ENCODE peak calls at places on chromosomes 5 and 9, in ten cellular contexts. One of them, this sample, is unnamed.

GRCh38 chr9:17402309-17402708 is 176.6 kb upstream of the SH3GL2 start:
- DNase-seq in right atrium auricular region: no peak
- DNase-seq in NCI-H1694: peak
- DNase-seq in H4: peak
- DNase-seq in fibroblast of mammary gland: peak
- DNase-seq in stimulated activated CD4-positive, alpha-beta T cell treated with anti-CD3 and anti-CD28 coated beads, Interleukin-2, amount 100 ng/mL, for 24 hours: no peak
- DNase-seq in amniotic epithelial cell: peak
- DNase-seq in colonic mucosa: no peak
- DNase-seq in AG09309: no peak
- DNase-seq in NCI-H2029 treated with DMSO at 0.1 percent for 48 hours: no peak
- DNase-seq in this sample: peak

GRCh38 chr5:58245479-58245845 is 214.4 kb downstream of the PLK2 start:
- DNase-seq in AG09309: no peak
- DNase-seq in right atrium auricular region: no peak
- DNase-seq in fibroblast of mammary gland: no peak
- DNase-seq in colonic mucosa: no peak
- DNase-seq in stimulated activated CD4-positive, alpha-beta T cell treated with anti-CD3 and anti-CD28 coated beads, Interleukin-2, amount 100 ng/mL, for 24 hours: no peak
- DNase-seq in amniotic epithelial cell: no peak
- DNase-seq in NCI-H1694: no peak
- DNase-seq in H4: no peak
- DNase-seq in NCI-H2029 treated with DMSO at 0.1 percent for 48 hours: no peak
- DNase-seq in this sample: no peak

GRCh38 chr5:151740336-151740942 is 18.0 kb downstream of the ATOX1 start:
- DNase-seq in NCI-H1694: peak
- DNase-seq in fibroblast of mammary gland: peak
- DNase-seq in H4: peak
- DNase-seq in stimulated activated CD4-positive, alpha-beta T cell treated with anti-CD3 and anti-CD28 coated beads, Interleukin-2, amount 100 ng/mL, for 24 hours: peak
- DNase-seq in AG09309: peak
- DNase-seq in colonic mucosa: peak
- DNase-seq in NCI-H2029 treated with DMSO at 0.1 percent for 48 hours: no peak
- DNase-seq in amniotic epithelial cell: peak
- DNase-seq in right atrium auricular region: peak
- DNase-seq in this sample: peak

GRCh38 chr5:132813599-132814440 is 718 bp downstream of the SOWAHA start:
- DNase-seq in amniotic epithelial cell: no peak
- DNase-seq in NCI-H1694: no peak
- DNase-seq in H4: no peak
- DNase-seq in fibroblast of mammary gland: no peak
- DNase-seq in colonic mucosa: peak
- DNase-seq in stimulated activated CD4-positive, alpha-beta T cell treated with anti-CD3 and anti-CD28 coated beads, Interleukin-2, amount 100 ng/mL, for 24 hours: no peak
- DNase-seq in NCI-H2029 treated with DMSO at 0.1 percent for 48 hours: no peak
- DNase-seq in right atrium auricular region: no peak
- DNase-seq in AG09309: no peak
- DNase-seq in this sample: peak

GRCh38 chr5:72092074-72092473 is 15.2 kb upstream of the MAP1B start:
- DNase-seq in right atrium auricular region: no peak
- DNase-seq in fibroblast of mammary gland: no peak
- DNase-seq in H4: no peak
- DNase-seq in AG09309: no peak
- DNase-seq in NCI-H2029 treated with DMSO at 0.1 percent for 48 hours: no peak
- DNase-seq in amniotic epithelial cell: no peak
- DNase-seq in NCI-H1694: no peak
- DNase-seq in stimulated activated CD4-positive, alpha-beta T cell treated with anti-CD3 and anti-CD28 coated beads, Interleukin-2, amount 100 ng/mL, for 24 hours: no peak
- DNase-seq in colonic mucosa: no peak
- DNase-seq in this sample: no peak

GRCh38 chr9:84701801-84702200 is 32.3 kb downstream of the NTRK2 start:
- DNase-seq in NCI-H2029 treated with DMSO at 0.1 percent for 48 hours: no peak
- DNase-seq in stimulated activated CD4-positive, alpha-beta T cell treated with anti-CD3 and anti-CD28 coated beads, Interleukin-2, amount 100 ng/mL, for 24 hours: no peak
- DNase-seq in amniotic epithelial cell: no peak
- DNase-seq in right atrium auricular region: no peak
- DNase-seq in H4: no peak
- DNase-seq in NCI-H1694: no peak
- DNase-seq in AG09309: no peak
- DNase-seq in fibroblast of mammary gland: no peak
- DNase-seq in colonic mucosa: no peak
- DNase-seq in this sample: no peak

GRCh38 chr5:34015120-34015807 is 7.4 kb upstream of the AMACR start:
- DNase-seq in NCI-H2029 treated with DMSO at 0.1 percent for 48 hours: no peak
- DNase-seq in stimulated activated CD4-positive, alpha-beta T cell treated with anti-CD3 and anti-CD28 coated beads, Interleukin-2, amount 100 ng/mL, for 24 hours: no peak
- DNase-seq in H4: no peak
- DNase-seq in amniotic epithelial cell: no peak
- DNase-seq in AG09309: no peak
- DNase-seq in fibroblast of mammary gland: no peak
- DNase-seq in colonic mucosa: no peak
- DNase-seq in NCI-H1694: no peak
- DNase-seq in right atrium auricular region: no peak
- DNase-seq in this sample: no peak

GRCh38 chr5:36374275-36374862 is 72.7 kb upstream of the RANBP3L start:
- DNase-seq in NCI-H2029 treated with DMSO at 0.1 percent for 48 hours: no peak
- DNase-seq in right atrium auricular region: no peak
- DNase-seq in NCI-H1694: no peak
- DNase-seq in AG09309: peak
- DNase-seq in H4: peak
- DNase-seq in amniotic epithelial cell: peak
- DNase-seq in colonic mucosa: no peak
- DNase-seq in stimulated activated CD4-positive, alpha-beta T cell treated with anti-CD3 and anti-CD28 coated beads, Interleukin-2, amount 100 ng/mL, for 24 hours: no peak
- DNase-seq in fibroblast of mammary gland: peak
- DNase-seq in this sample: peak

GRCh38 chr9:76153372-76153771 is 240.9 kb downstream of the RFK start:
- DNase-seq in NCI-H1694: no peak
- DNase-seq in AG09309: no peak
- DNase-seq in H4: no peak
- DNase-seq in amniotic epithelial cell: no peak
- DNase-seq in fibroblast of mammary gland: no peak
- DNase-seq in right atrium auricular region: no peak
- DNase-seq in NCI-H2029 treated with DMSO at 0.1 percent for 48 hours: no peak
- DNase-seq in stimulated activated CD4-positive, alpha-beta T cell treated with anti-CD3 and anti-CD28 coated beads, Interleukin-2, amount 100 ng/mL, for 24 hours: no peak
- DNase-seq in colonic mucosa: no peak
- DNase-seq in this sample: no peak

GRCh38 chr5:115816226-115817042 is at the start of gene CDO1:
- DNase-seq in fibroblast of mammary gland: peak
- DNase-seq in NCI-H1694: no peak
- DNase-seq in amniotic epithelial cell: peak
- DNase-seq in H4: no peak
- DNase-seq in right atrium auricular region: peak
- DNase-seq in stimulated activated CD4-positive, alpha-beta T cell treated with anti-CD3 and anti-CD28 coated beads, Interleukin-2, amount 100 ng/mL, for 24 hours: peak
- DNase-seq in NCI-H2029 treated with DMSO at 0.1 percent for 48 hours: no peak
- DNase-seq in colonic mucosa: no peak
- DNase-seq in AG09309: no peak
- DNase-seq in this sample: peak

GRCh38 chr5:31587546-31587945 is 51.4 kb upstream of the PDZD2 start:
- DNase-seq in right atrium auricular region: no peak
- DNase-seq in fibroblast of mammary gland: no peak
- DNase-seq in colonic mucosa: no peak
- DNase-seq in H4: no peak
- DNase-seq in amniotic epithelial cell: no peak
- DNase-seq in AG09309: no peak
- DNase-seq in stimulated activated CD4-positive, alpha-beta T cell treated with anti-CD3 and anti-CD28 coated beads, Interleukin-2, amount 100 ng/mL, for 24 hours: no peak
- DNase-seq in NCI-H1694: no peak
- DNase-seq in NCI-H2029 treated with DMSO at 0.1 percent for 48 hours: no peak
- DNase-seq in this sample: no peak

GRCh38 chr9:126171641-126172040 is 155.0 kb upstream of the MVB12B start:
- DNase-seq in stimulated activated CD4-positive, alpha-beta T cell treated with anti-CD3 and anti-CD28 coated beads, Interleukin-2, amount 100 ng/mL, for 24 hours: no peak
- DNase-seq in AG09309: no peak
- DNase-seq in H4: no peak
- DNase-seq in amniotic epithelial cell: no peak
- DNase-seq in right atrium auricular region: no peak
- DNase-seq in NCI-H2029 treated with DMSO at 0.1 percent for 48 hours: no peak
- DNase-seq in NCI-H1694: no peak
- DNase-seq in fibroblast of mammary gland: no peak
- DNase-seq in colonic mucosa: no peak
- DNase-seq in this sample: no peak

GRCh38 chr9:130453487-130453886 is 8.7 kb downstream of the ASS1 start:
- DNase-seq in AG09309: no peak
- DNase-seq in fibroblast of mammary gland: peak
- DNase-seq in right atrium auricular region: no peak
- DNase-seq in NCI-H1694: no peak
- DNase-seq in stimulated activated CD4-positive, alpha-beta T cell treated with anti-CD3 and anti-CD28 coated beads, Interleukin-2, amount 100 ng/mL, for 24 hours: no peak
- DNase-seq in amniotic epithelial cell: peak
- DNase-seq in NCI-H2029 treated with DMSO at 0.1 percent for 48 hours: peak
- DNase-seq in colonic mucosa: peak
- DNase-seq in H4: no peak
- DNase-seq in this sample: peak

GRCh38 chr9:87327567-87328125 is 170.0 kb upstream of the DAPK1 start:
- DNase-seq in fibroblast of mammary gland: no peak
- DNase-seq in stimulated activated CD4-positive, alpha-beta T cell treated with anti-CD3 and anti-CD28 coated beads, Interleukin-2, amount 100 ng/mL, for 24 hours: no peak
- DNase-seq in colonic mucosa: no peak
- DNase-seq in AG09309: no peak
- DNase-seq in NCI-H2029 treated with DMSO at 0.1 percent for 48 hours: no peak
- DNase-seq in NCI-H1694: no peak
- DNase-seq in right atrium auricular region: no peak
- DNase-seq in H4: no peak
- DNase-seq in amniotic epithelial cell: peak
- DNase-seq in this sample: no peak

GRCh38 chr5:179120421-179120861 is 60.3 kb downstream of the ZNF354C start:
- DNase-seq in colonic mucosa: peak
- DNase-seq in NCI-H2029 treated with DMSO at 0.1 percent for 48 hours: no peak
- DNase-seq in amniotic epithelial cell: no peak
- DNase-seq in fibroblast of mammary gland: no peak
- DNase-seq in H4: no peak
- DNase-seq in AG09309: no peak
- DNase-seq in right atrium auricular region: peak
- DNase-seq in stimulated activated CD4-positive, alpha-beta T cell treated with anti-CD3 and anti-CD28 coated beads, Interleukin-2, amount 100 ng/mL, for 24 hours: no peak
- DNase-seq in NCI-H1694: no peak
- DNase-seq in this sample: no peak